ENCODE peak calls at places on chromosomes 6 and 20, in nine cellular contexts. I is mesothelial cell of epicardium; V is SK-N-SH; N is testis; B is psoas muscle; O is CD8-positive, alpha-beta T cell; P is MM.1S; M is HFFc6; S is GM12865. D is an unnamed sample.

GRCh38 chr20:32050851-32051556 is 1.0 kb upstream of the HCK start:
- DNase-seq in I (no peak), V (no peak), N (peak), B (peak), O (no peak), P (no peak), M (no peak), S (peak), D (no peak)

GRCh38 chr6:109308018-109308492 is 74.2 kb downstream of the CD164 start:
- DNase-seq in I (no peak), V (no peak), N (no peak), B (peak), O (peak), P (no peak), M (peak), S (no peak), D (peak)

GRCh38 chr6:409370-409972 is 17.9 kb downstream of the IRF4 start:
- DNase-seq in I (no peak), V (no peak), N (no peak), B (no peak), O (no peak), P (no peak), M (no peak), S (peak), D (no peak)

GRCh38 chr20:51498765-51499540 is 43.6 kb downstream of the NFATC2 start:
- DNase-seq in I (no peak), V (no peak), N (no peak), B (no peak), O (no peak), P (no peak), M (no peak), S (no peak), D (no peak)

GRCh38 chr20:19934792-19935491 is 82.2 kb upstream of the NAA20 start:
- DNase-seq in I (no peak), V (no peak), N (peak), B (peak), O (no peak), P (peak), M (no peak), S (peak), D (no peak)

GRCh38 chr6:30844118-30844535 is 40.2 kb upstream of the DDR1 start:
- DNase-seq in I (no peak), V (no peak), N (no peak), B (no peak), O (no peak), P (no peak), M (peak), S (no peak), D (no peak)

GRCh38 chr20:51567622-51568021 is 25.1 kb upstream of the NFATC2 start:
- DNase-seq in I (no peak), V (no peak), N (no peak), B (no peak), O (no peak), P (no peak), M (no peak), S (no peak), D (no peak)

GRCh38 chr6:157823523-157824370 is 701 bp downstream of the SNX9 start:
- DNase-seq in I (peak), V (peak), N (peak), B (peak), O (peak), P (no peak), M (peak), S (peak), D (peak)

GRCh38 chr6:40328376-40328987 is 258.7 kb downstream of the LRFN2 start:
- DNase-seq in I (no peak), V (peak), N (peak), B (no peak), O (no peak), P (peak), M (no peak), S (peak), D (no peak)

GRCh38 chr6:167045828-167046580 is 46.8 kb downstream of the CEP43 start:
- DNase-seq in I (no peak), V (no peak), N (no peak), B (no peak), O (no peak), P (peak), M (no peak), S (no peak), D (no peak)

GRCh38 chr6:104705095-104705707 is 154.5 kb downstream of the HACE1 start:
- DNase-seq in I (no peak), V (no peak), N (no peak), B (no peak), O (peak), P (peak), M (no peak), S (peak), D (no peak)

GRCh38 chr6:152984387-152984872 is 1.6 kb upstream of the FBXO5 start:
- DNase-seq in I (no peak), V (no peak), N (no peak), B (no peak), O (no peak), P (no peak), M (no peak), S (peak), D (no peak)

GRCh38 chr6:168148231-168148849 is 69.3 kb upstream of the FRMD1 start:
- DNase-seq in I (no peak), V (no peak), N (no peak), B (no peak), O (no peak), P (no peak), M (no peak), S (no peak), D (no peak)

GRCh38 chr6:158011980-158012566 is 30.4 kb downstream of the SYNJ2 start:
- DNase-seq in I (no peak), V (no peak), N (no peak), B (peak), O (no peak), P (no peak), M (no peak), S (peak), D (no peak)

GRCh38 chr6:64553414-64553813 is 917.8 kb downstream of the PHF3 start:
- DNase-seq in I (no peak), V (peak), N (no peak), B (no peak), O (no peak), P (peak), M (no peak), S (no peak), D (no peak)

GRCh38 chr6:41583576-41583975 is 37.4 kb downstream of the FOXP4 start:
- DNase-seq in I (no peak), V (no peak), N (no peak), B (no peak), O (no peak), P (no peak), M (no peak), S (no peak), D (no peak)

GRCh38 chr6:136510299-136510698 is 39.9 kb downstream of the MAP7 start:
- DNase-seq in I (no peak), V (no peak), N (no peak), B (no peak), O (no peak), P (no peak), M (no peak), S (no peak), D (no peak)

GRCh38 chr6:166310634-166311033 is 2.4 kb upstream of the PRR18 start:
- DNase-seq in I (no peak), V (no peak), N (no peak), B (no peak), O (no peak), P (no peak), M (no peak), S (no peak), D (no peak)

GRCh38 chr6:167163476-167164011 is 5.8 kb upstream of the GPR31 start:
- DNase-seq in I (no peak), V (no peak), N (no peak), B (no peak), O (no peak), P (no peak), M (no peak), S (no peak), D (no peak)

GRCh38 chr6:111484655-111484974 is 1.6 kb upstream of the REV3L start:
- DNase-seq in I (no peak), V (no peak), N (no peak), B (no peak), O (no peak), P (peak), M (no peak), S (peak), D (no peak)

GRCh38 chr6:110529355-110529754 is 52.9 kb upstream of the SLC22A16 start:
- DNase-seq in I (no peak), V (no peak), N (no peak), B (no peak), O (no peak), P (no peak), M (peak), S (no peak), D (no peak)

GRCh38 chr6:90288404-90288803 is 8.2 kb downstream of the BACH2 start:
- DNase-seq in I (no peak), V (no peak), N (no peak), B (no peak), O (no peak), P (no peak), M (no peak), S (no peak), D (no peak)

GRCh38 chr6:692356-692851 is 535 bp downstream of the EXOC2 start:
- DNase-seq in I (no peak), V (peak), N (peak), B (peak), O (peak), P (peak), M (peak), S (peak), D (no peak)

GRCh38 chr6:168597471-168597875 is 156.5 kb downstream of the SMOC2 start:
- DNase-seq in I (no peak), V (no peak), N (peak), B (no peak), O (no peak), P (no peak), M (no peak), S (no peak), D (no peak)

GRCh38 chr6:12717356-12717755 is 789 bp downstream of the PHACTR1 start:
- DNase-seq in I (no peak), V (peak), N (no peak), B (no peak), O (no peak), P (no peak), M (peak), S (no peak), D (no peak)

GRCh38 chr6:101605874-101606273 is 212.4 kb downstream of the GRIK2 start:
- DNase-seq in I (no peak), V (no peak), N (no peak), B (no peak), O (no peak), P (no peak), M (no peak), S (peak), D (no peak)

GRCh38 chr6:131460603-131460995 is 112.4 kb upstream of the ARG1 start:
- DNase-seq in I (no peak), V (no peak), N (no peak), B (no peak), O (no peak), P (no peak), M (no peak), S (no peak), D (no peak)

GRCh38 chr6:118306640-118307238 is 241.4 kb upstream of the PLN start:
- DNase-seq in I (no peak), V (no peak), N (no peak), B (no peak), O (no peak), P (no peak), M (no peak), S (no peak), D (no peak)

DNA sequence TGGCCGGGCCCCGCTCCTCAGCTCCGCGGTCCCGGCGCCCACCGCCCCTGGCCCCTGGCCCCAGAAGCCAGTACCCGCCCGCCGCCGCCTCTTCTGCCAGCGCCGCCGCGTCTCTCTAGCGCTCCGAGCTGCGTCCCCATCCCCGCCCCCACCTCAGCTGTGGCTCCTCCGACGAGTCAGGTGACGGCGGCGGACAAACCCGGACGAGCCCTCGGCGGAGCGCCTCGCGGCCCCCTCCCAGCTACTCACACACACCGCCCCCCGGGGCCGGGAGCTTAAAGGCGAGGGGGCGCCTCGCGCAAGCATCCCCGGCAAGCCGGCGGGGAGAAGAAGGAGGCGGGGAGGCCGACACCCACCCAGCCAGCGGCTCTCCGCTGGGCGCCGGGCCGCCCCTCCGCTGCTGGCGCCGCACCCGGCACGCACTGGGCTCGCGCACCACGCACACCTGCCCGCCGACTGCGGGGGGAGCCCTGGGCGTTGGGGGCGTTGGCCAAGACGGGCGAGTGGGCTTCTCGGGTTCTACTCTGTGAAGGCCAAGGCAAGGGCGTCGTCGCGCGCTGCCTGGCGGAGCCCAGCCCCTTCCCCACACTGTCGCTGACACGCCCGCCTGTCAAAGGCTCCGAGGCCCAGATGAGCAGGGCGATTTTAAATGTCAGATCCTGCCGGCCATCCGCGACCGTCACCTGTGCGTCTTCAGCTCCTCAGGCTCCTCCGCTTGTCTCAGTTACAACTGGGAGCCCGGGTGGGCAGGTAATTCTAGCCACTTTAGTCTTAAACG is at the start of gene SNAP91:
- DNase-seq in I (peak), V (peak), N (peak), B (no peak), O (no peak), P (peak), M (no peak), S (peak), D (no peak)
- TF ChIP-seq CTCF in I (no peak), V (no peak), N (no peak), B (no peak), O (no peak), P (no peak), M (no peak), S (no peak), D (no peak)

GRCh38 chr6:49918787-49919186 is 45.2 kb downstream of the DEFB114 start:
- DNase-seq in I (no peak), V (no peak), N (no peak), B (no peak), O (no peak), P (no peak), M (no peak), S (no peak), D (no peak)
- TF ChIP-seq CTCF in I (no peak), V (no peak), N (no peak), B (no peak), O (no peak), P (no peak), M (no peak), S (no peak), D (no peak)

DNA sequence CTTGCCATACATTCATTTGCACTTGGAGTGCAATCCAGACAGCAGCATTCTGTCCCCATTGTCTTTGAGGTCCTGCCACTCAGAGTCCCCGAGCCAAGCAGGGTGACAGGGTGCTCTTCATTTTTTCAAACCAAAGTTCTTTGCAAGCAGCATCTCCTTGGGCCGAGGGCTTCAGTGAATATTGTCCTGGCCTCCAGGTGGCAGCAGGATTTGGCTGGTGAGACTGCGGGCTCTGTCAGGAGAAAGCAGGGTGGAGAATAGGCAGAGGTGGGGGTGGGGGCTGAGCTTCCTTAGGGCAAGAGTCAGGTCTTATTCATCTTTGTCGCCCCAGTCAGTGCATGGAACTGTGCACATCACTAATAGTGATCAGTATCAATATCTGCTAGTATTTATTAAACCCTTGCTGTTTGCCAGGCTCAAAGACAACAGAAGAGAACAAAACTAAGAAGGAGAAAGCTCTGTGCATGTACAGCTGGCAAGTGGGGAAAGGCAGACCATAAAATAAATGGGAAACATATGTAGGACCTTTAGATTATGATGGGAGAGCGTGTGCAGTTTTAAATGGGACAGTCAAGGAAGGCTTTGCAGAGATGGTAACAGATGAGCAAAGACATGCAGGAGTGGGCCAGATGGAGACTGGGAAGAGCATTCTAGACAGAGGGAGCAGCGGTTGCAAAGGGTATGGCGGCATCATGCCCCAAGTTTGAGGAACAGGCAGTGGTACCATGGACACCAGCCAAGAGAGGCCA is 260.2 kb downstream of the NRN1 start:
- DNase-seq in I (no peak), V (peak), N (no peak), B (no peak), O (no peak), P (no peak), M (no peak), S (no peak), D (no peak)
- TF ChIP-seq CTCF in I (no peak), V (peak), N (no peak), B (peak), O (no peak), P (peak), M (peak), S (no peak), D (no peak)

DNA sequence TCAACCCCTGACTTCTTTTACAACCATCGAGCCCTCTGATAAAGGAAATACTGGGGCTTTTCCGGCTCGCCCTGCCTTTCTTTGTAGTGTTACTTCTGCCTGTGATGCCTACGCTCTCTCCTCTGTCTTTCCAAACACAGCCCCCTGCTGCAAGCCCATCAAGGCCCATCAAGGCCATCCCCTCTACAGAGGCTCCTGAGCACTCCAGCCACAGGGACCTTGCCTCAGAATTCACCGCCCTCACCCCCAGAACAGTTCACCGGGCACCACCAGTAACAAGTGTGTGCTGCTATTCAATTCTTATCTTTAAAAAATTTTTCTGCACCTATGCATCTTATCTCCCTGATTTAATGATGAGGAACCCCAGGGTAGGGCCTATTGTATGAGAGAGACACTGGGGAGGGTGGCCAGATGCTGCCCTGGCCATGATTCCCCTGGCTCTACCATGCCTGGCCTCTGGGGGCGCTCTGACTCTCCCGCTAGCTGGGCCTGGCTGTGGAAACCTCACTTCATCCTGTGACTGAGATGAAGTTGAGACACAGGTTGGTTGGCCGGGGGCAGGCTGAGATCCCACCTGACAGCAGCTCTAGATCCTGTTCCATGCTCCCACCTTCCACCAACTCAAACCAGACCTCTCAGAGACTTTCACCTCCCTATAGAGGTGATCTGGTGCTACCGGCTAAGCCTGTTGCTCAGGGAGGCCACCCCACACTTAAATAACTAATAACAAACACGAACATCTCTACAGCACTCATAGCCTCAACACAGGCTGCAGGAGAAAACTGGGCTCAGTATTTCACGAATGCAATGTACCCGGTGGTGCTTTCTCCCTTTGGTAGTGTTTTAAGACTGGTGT is 19.2 kb upstream of the GLP1R start:
- DNase-seq in I (no peak), V (peak), N (peak), B (no peak), O (peak), P (peak), M (no peak), S (peak), D (no peak)
- TF ChIP-seq CTCF in I (peak), V (peak), N (no peak), B (peak), O (peak), P (peak), M (peak), S (peak), D (peak)

GRCh38 chr20:41154436-41155176 is 17.3 kb downstream of the PLCG1 start:
- DNase-seq in I (no peak), V (no peak), N (no peak), B (no peak), O (no peak), P (no peak), M (no peak), S (no peak), D (no peak)
- TF ChIP-seq CTCF in I (no peak), V (no peak), N (no peak), B (no peak), O (no peak), P (no peak), M (no peak), S (no peak), D (no peak)

GRCh38 chr20:2285193-2285592 is 10.6 kb upstream of the TGM3 start:
- DNase-seq in I (no peak), V (no peak), N (no peak), B (no peak), O (no peak), P (no peak), M (no peak), S (no peak), D (no peak)
- TF ChIP-seq CTCF in I (no peak), V (no peak), N (no peak), B (no peak), O (no peak), P (no peak), M (no peak), S (no peak), D (no peak)

DNA sequence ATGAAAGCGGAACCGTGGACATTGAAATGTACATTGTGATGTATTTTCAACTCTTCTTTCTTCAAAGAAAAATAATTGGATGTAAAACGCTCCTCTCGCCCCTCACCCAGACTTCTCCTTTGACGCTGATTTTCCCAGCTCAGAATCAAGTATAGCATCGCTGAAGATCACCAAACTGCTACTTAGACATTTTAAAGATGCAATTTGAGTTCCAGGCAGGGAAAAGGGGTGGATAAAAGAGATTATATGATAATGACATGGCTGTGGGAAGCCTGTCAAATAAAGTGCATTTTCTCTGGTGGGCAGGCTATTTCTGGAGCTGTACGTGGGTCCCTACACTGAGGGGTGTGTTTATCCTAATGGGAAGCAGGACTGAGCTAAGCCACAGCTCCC is 240.4 kb downstream of the CDC5L start:
- DNase-seq in I (no peak), V (no peak), N (no peak), B (no peak), O (no peak), P (no peak), M (no peak), S (no peak), D (no peak)
- TF ChIP-seq CTCF in I (no peak), V (no peak), N (no peak), B (no peak), O (no peak), P (no peak), M (no peak), S (no peak), D (no peak)

D was measured in AG09319.